ENCODE peak calls at places on chromosome 1, in nine cellular contexts. X is cardiac septum, L is EH, N is head of caudate nucleus, M is AG20443, T is esophagus muscularis mucosa, B is mucosa of gallbladder, Q is M059J, I is astrocyte of the spinal cord. F is an unnamed sample.

GRCh38 chr1:156151093-156151688 is 2.2 kb upstream of the SEMA4A start:
- DNase-seq in X (no peak), Q (peak), M (peak), N (no peak), B (no peak), L (peak), I (no peak), T (no peak), F (no peak)

GRCh38 chr1:147904726-147905125 is 2.1 kb downstream of the GJA8 start:
- DNase-seq in N (no peak), M (no peak), T (no peak), Q (no peak), L (no peak), B (no peak), X (no peak), I (no peak), F (no peak)

GRCh38 chr1:151653397-151653796 is 41.5 kb downstream of the SNX27 start:
- DNase-seq in T (no peak), Q (peak), I (peak), N (no peak), X (no peak), B (no peak), L (peak), M (peak), F (no peak)

GRCh38 chr1:167476061-167476460 is 42.3 kb downstream of the CD247 start:
- DNase-seq in B (no peak), M (no peak), N (no peak), Q (no peak), L (no peak), I (no peak), T (no peak), X (no peak), F (no peak)

GRCh38 chr1:234613128-234613875 is 3.3 kb upstream of the IRF2BP2 start:
- DNase-seq in I (peak), B (no peak), N (no peak), T (peak), M (peak), L (peak), Q (peak), X (no peak), F (no peak)

GRCh38 chr1:8684590-8684989 is 132.8 kb downstream of the RERE start:
- DNase-seq in X (no peak), M (no peak), N (no peak), Q (no peak), I (no peak), T (no peak), L (no peak), B (no peak), F (no peak)

GRCh38 chr1:228246216-228246900 is 38.5 kb downstream of the OBSCN start:
- DNase-seq in N (no peak), X (no peak), T (peak), I (no peak), Q (no peak), B (no peak), L (no peak), M (no peak), F (no peak)

GRCh38 chr1:204623894-204624361 is 61.6 kb downstream of the LRRN2 start:
- DNase-seq in B (no peak), X (no peak), M (no peak), T (no peak), N (no peak), I (no peak), Q (no peak), L (no peak), F (no peak)

GRCh38 chr1:53328490-53329182 is 766 bp upstream of the LRP8 start:
- DNase-seq in N (no peak), X (no peak), Q (no peak), M (no peak), L (peak), T (no peak), I (no peak), B (no peak), F (no peak)

GRCh38 chr1:41235893-41236292 is 6.2 kb downstream of the SCMH1 start:
- DNase-seq in N (no peak), X (no peak), L (no peak), M (no peak), B (no peak), I (no peak), T (no peak), Q (no peak), F (no peak)

GRCh38 chr1:94039514-94039870 is 81.5 kb downstream of the ABCA4 start:
- DNase-seq in X (peak), T (no peak), M (peak), Q (peak), B (peak), L (peak), I (peak), N (peak), F (no peak)

GRCh38 chr1:54053745-54054437 is 483 bp downstream of the TCEANC2 start:
- DNase-seq in N (no peak), T (no peak), I (peak), L (peak), Q (peak), B (no peak), X (no peak), M (peak), F (no peak)

GRCh38 chr1:243605604-243606003 is 244.4 kb downstream of the AKT3 start:
- DNase-seq in B (no peak), M (no peak), Q (no peak), T (no peak), I (no peak), N (no peak), X (no peak), L (peak), F (no peak)

GRCh38 chr1:231126181-231126580 is 35.7 kb upstream of the TRIM67 start:
- DNase-seq in Q (no peak), M (no peak), B (no peak), I (no peak), N (no peak), T (peak), L (no peak), X (no peak), F (no peak)

GRCh38 chr1:55632058-55632457 is 416.9 kb upstream of the USP24 start:
- DNase-seq in Q (peak), N (no peak), L (peak), M (peak), I (peak), X (no peak), T (no peak), B (no peak), F (no peak)

GRCh38 chr1:9233241-9233941 is 1.2 kb upstream of the H6PD start:
- DNase-seq in L (peak), N (peak), Q (peak), I (peak), X (peak), M (peak), T (peak), B (peak), F (no peak)